ENCODE peak calls at places on chromosomes 2 and 18, in eight cellular contexts. K is IMR-90; Q is left ventricle myocardium inferior; I is adrenal gland; J is aorta; E is CD4-positive, CD25-positive, alpha-beta regulatory T cell; O is fibroblast of lung; M is GM23338. X is an unnamed sample.

GRCh38 chr2:177165103-177165583 is 47.5 kb upstream of the HNRNPA3 start:
- DNase-seq in K (peak), Q (no peak), I (peak), J (peak), E (peak), O (peak), M (no peak), X (no peak)

GRCh38 chr2:128276878-128277675 is 41.6 kb downstream of the HS6ST1 start:
- DNase-seq in K (no peak), Q (no peak), I (no peak), J (no peak), E (no peak), O (peak), M (no peak), X (no peak)

GRCh38 chr2:237171895-237172294 is 86.2 kb downstream of the COPS8 start:
- DNase-seq in K (peak), Q (no peak), I (no peak), J (no peak), E (no peak), O (no peak), M (no peak), X (no peak)

GRCh38 chr2:203705184-203705583 is 1.3 kb upstream of the CD28 start:
- DNase-seq in K (no peak), Q (no peak), I (no peak), J (no peak), E (peak), O (no peak), M (no peak), X (no peak)

GRCh38 chr2:188512456-188512855 is 220.8 kb downstream of the GULP1 start:
- DNase-seq in K (peak), Q (no peak), I (no peak), J (no peak), E (peak), O (peak), M (peak), X (no peak)

GRCh38 chr2:215454519-215454918 is 18.7 kb upstream of the FN1 start:
- DNase-seq in K (no peak), Q (no peak), I (peak), J (no peak), E (peak), O (peak), M (peak), X (peak)

GRCh38 chr2:222299926-222300724 is 1.3 kb upstream of the PAX3 start:
- DNase-seq in K (no peak), Q (no peak), I (no peak), J (no peak), E (no peak), O (no peak), M (peak), X (no peak)

GRCh38 chr2:105328281-105329196 is 996 bp downstream of the TGFBRAP1 start:
- DNase-seq in K (peak), Q (no peak), I (peak), J (peak), E (peak), O (peak), M (peak), X (no peak)

GRCh38 chr2:74252036-74252435 is 53.6 kb downstream of the MTHFD2 start:
- DNase-seq in K (no peak), Q (no peak), I (no peak), J (no peak), E (no peak), O (no peak), M (no peak), X (no peak)

GRCh38 chr18:35973650-35974049 is 1.2 kb downstream of the RMP24 start:
- DNase-seq in K (no peak), Q (no peak), I (no peak), J (no peak), E (no peak), O (no peak), M (no peak), X (no peak)

GRCh38 chr2:46540496-46541342 is 61.4 kb downstream of the TMEM247 start:
- DNase-seq in K (peak), Q (no peak), I (peak), J (no peak), E (no peak), O (peak), M (no peak), X (peak)

GRCh38 chr18:61989138-61989537 is 96.3 kb upstream of the RNF152 start:
- DNase-seq in K (no peak), Q (no peak), I (no peak), J (no peak), E (no peak), O (no peak), M (no peak), X (no peak)

GRCh38 chr2:232275670-232276069 is 102.9 kb upstream of the ALPP start:
- DNase-seq in K (no peak), Q (no peak), I (no peak), J (no peak), E (no peak), O (no peak), M (no peak), X (no peak)

GRCh38 chr18:64037812-64038414 is 68.0 kb downstream of the SERPINB8 start:
- DNase-seq in K (peak), Q (no peak), I (no peak), J (no peak), E (peak), O (peak), M (peak), X (no peak)

GRCh38 chr2:30217644-30218361 is 13.5 kb upstream of the LBH start:
- DNase-seq in K (no peak), Q (no peak), I (no peak), J (peak), E (no peak), O (no peak), M (peak), X (no peak)

GRCh38 chr2:101628050-101628392 is 69.5 kb upstream of the MAP4K4 start:
- DNase-seq in K (no peak), Q (no peak), I (no peak), J (no peak), E (no peak), O (no peak), M (no peak), X (no peak)

GRCh38 chr2:236107971-236108625 is 60.1 kb downstream of the GBX2 start:
- DNase-seq in K (no peak), Q (no peak), I (no peak), J (peak), E (no peak), O (no peak), M (peak), X (no peak)

GRCh38 chr18:35969676-35970075 is 2.8 kb upstream of the RMP24 start:
- DNase-seq in K (no peak), Q (no peak), I (no peak), J (no peak), E (no peak), O (peak), M (no peak), X (no peak)

GRCh38 chr2:235859651-235860050 is 308.5 kb downstream of the GBX2 start:
- DNase-seq in K (no peak), Q (peak), I (no peak), J (no peak), E (no peak), O (no peak), M (no peak), X (no peak)

GRCh38 chr2:28257182-28257581 is 135.5 kb upstream of the FOSL2 start:
- DNase-seq in K (no peak), Q (no peak), I (no peak), J (no peak), E (peak), O (no peak), M (no peak), X (no peak)

GRCh38 chr2:23414876-23415275 is 29.9 kb downstream of the KLHL29 start:
- DNase-seq in K (peak), Q (no peak), I (no peak), J (no peak), E (no peak), O (no peak), M (peak), X (peak)

GRCh38 chr2:239852272-239852671 is 172.9 kb downstream of the NDUFA10 start:
- DNase-seq in K (no peak), Q (no peak), I (no peak), J (no peak), E (no peak), O (no peak), M (no peak), X (no peak)

GRCh38 chr2:239324456-239324855 is 76.4 kb downstream of the HDAC4 start:
- DNase-seq in K (no peak), Q (no peak), I (no peak), J (no peak), E (no peak), O (no peak), M (no peak), X (peak)

GRCh38 chr18:26981373-26982082 is 116.0 kb upstream of the AQP4 start:
- DNase-seq in K (no peak), Q (no peak), I (peak), J (no peak), E (no peak), O (no peak), M (no peak), X (no peak)

GRCh38 chr2:63712748-63713147 is 124.0 kb downstream of the MDH1 start:
- DNase-seq in K (peak), Q (no peak), I (peak), J (no peak), E (no peak), O (peak), M (no peak), X (no peak)

GRCh38 chr2:204361738-204362137 is 183.5 kb upstream of the PARD3B start:
- DNase-seq in K (no peak), Q (no peak), I (no peak), J (no peak), E (no peak), O (no peak), M (no peak), X (no peak)

GRCh38 chr18:54608008-54608642 is 17.1 kb downstream of the DYNAP start:
- DNase-seq in K (peak), Q (no peak), I (no peak), J (no peak), E (no peak), O (peak), M (no peak), X (no peak)

GRCh38 chr2:131572175-131572574 is 44.5 kb downstream of the CCDC74A start:
- DNase-seq in K (peak), Q (no peak), I (no peak), J (no peak), E (no peak), O (no peak), M (no peak), X (no peak)

GRCh38 chr18:32349728-32350395 is 120.8 kb downstream of the GAREM1 start:
- DNase-seq in K (peak), Q (peak), I (peak), J (peak), E (no peak), O (peak), M (no peak), X (peak)

GRCh38 chr2:211408485-211408884 is 852.1 kb downstream of the CPS1 start:
- DNase-seq in K (no peak), Q (no peak), I (no peak), J (no peak), E (no peak), O (peak), M (no peak), X (no peak)

GRCh38 chr2:144402282-144402681 is 117.6 kb downstream of the ZEB2 start:
- DNase-seq in K (peak), Q (peak), I (no peak), J (no peak), E (no peak), O (no peak), M (no peak), X (peak)

GRCh38 chr2:75055820-75056675 is 97.6 kb downstream of the POLE4 start:
- DNase-seq in K (peak), Q (no peak), I (no peak), J (no peak), E (no peak), O (peak), M (peak), X (peak)

GRCh38 chr2:8569332-8569930 is 112.4 kb upstream of the ID2 start:
- DNase-seq in K (no peak), Q (no peak), I (no peak), J (no peak), E (no peak), O (no peak), M (no peak), X (peak)

GRCh38 chr2:10787176-10787968 is 25.2 kb downstream of the PDIA6 start:
- DNase-seq in K (no peak), Q (no peak), I (peak), J (no peak), E (peak), O (no peak), M (peak), X (no peak)

GRCh38 chr2:73992036-73992435 is 7.3 kb downstream of the TET3 start:
- DNase-seq in K (no peak), Q (no peak), I (no peak), J (no peak), E (no peak), O (no peak), M (no peak), X (no peak)

GRCh38 chr2:10447300-10448207 is 573 bp downstream of the ODC1 start:
- DNase-seq in K (peak), Q (no peak), I (peak), J (peak), E (peak), O (peak), M (peak), X (peak)

GRCh38 chr2:11177871-11178598 is 22.8 kb downstream of the SLC66A3 start:
- DNase-seq in K (peak), Q (no peak), I (no peak), J (no peak), E (no peak), O (peak), M (no peak), X (no peak)

GRCh38 chr2:190069936-190070696 is 7.6 kb upstream of the MSTN start:
- DNase-seq in K (peak), Q (no peak), I (peak), J (no peak), E (peak), O (peak), M (peak), X (peak)

GRCh38 chr18:79668203-79668602 is 11.4 kb upstream of the CTDP1 start:
- DNase-seq in K (no peak), Q (no peak), I (no peak), J (no peak), E (no peak), O (no peak), M (no peak), X (no peak)

GRCh38 chr18:79659733-79660132 is 19.9 kb upstream of the CTDP1 start:
- DNase-seq in K (no peak), Q (no peak), I (no peak), J (no peak), E (no peak), O (no peak), M (no peak), X (no peak)

GRCh38 chr18:79662051-79662450 is 17.6 kb upstream of the CTDP1 start:
- DNase-seq in K (no peak), Q (no peak), I (no peak), J (no peak), E (no peak), O (no peak), M (no peak), X (no peak)

GRCh38 chr18:79664525-79665125 is 15.0 kb upstream of the CTDP1 start:
- DNase-seq in K (peak), Q (no peak), I (no peak), J (no peak), E (no peak), O (peak), M (no peak), X (peak)
- H3K27ac ChIP-seq in K (no peak), Q (no peak), I (no peak), J (no peak), E (no peak), O (no peak), M (no peak), X (no peak)

DNA sequence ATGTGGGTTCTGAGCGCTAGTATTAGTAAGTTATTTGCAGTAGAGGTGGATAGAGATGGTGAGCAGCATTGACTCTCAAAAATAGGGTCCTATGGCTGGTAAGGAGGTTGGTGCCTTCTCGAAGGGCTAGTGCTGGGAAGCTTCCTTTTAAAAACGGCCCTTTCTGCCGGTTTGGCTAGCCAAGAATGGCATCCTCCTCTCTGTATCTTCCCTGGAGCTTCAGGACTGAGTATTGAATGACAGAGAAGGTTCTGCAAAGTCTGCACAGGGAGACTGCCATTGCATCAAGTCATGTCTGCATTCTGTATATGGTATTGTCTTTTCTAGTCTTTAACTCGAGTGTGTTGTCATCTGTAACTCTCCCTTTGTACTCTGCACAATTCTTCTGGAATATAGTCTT is 1.0 kb downstream of the LDLRAD4 start:
- DNase-seq in K (no peak), Q (no peak), I (no peak), J (no peak), E (peak), O (no peak), M (no peak), X (no peak)
- H3K4me3 ChIP-seq in K (no peak), Q (peak), I (peak), J (peak), E (peak), O (no peak), M (peak), X (no peak)

GRCh38 chr18:23239885-23240608 is 104.8 kb downstream of the CABLES1 start:
- DNase-seq in K (no peak), Q (no peak), I (no peak), J (no peak), E (no peak), O (no peak), M (no peak), X (no peak)

GRCh38 chr18:23238152-23238531 is 102.9 kb downstream of the CABLES1 start:
- DNase-seq in K (peak), Q (no peak), I (peak), J (peak), E (no peak), O (peak), M (no peak), X (peak)

GRCh38 chr18:23237524-23238151 is 102.4 kb downstream of the CABLES1 start:
- DNase-seq in K (peak), Q (peak), I (peak), J (peak), E (peak), O (peak), M (peak), X (peak)

GRCh38 chr18:23239350-23239692 is 104.0 kb downstream of the CABLES1 start:
- DNase-seq in K (no peak), Q (no peak), I (no peak), J (no peak), E (no peak), O (no peak), M (no peak), X (no peak)

GRCh38 chr18:23238651-23239349 is 103.5 kb downstream of the CABLES1 start:
- DNase-seq in K (peak), Q (no peak), I (no peak), J (no peak), E (no peak), O (peak), M (peak), X (no peak)
- H3K27ac ChIP-seq in K (no peak), Q (peak), I (peak), J (peak), E (no peak), O (no peak), M (peak), X (peak)

GRCh38 chr2:66024396-66024795 is 410.5 kb upstream of the MEIS1 start:
- DNase-seq in K (no peak), Q (no peak), I (no peak), J (no peak), E (no peak), O (no peak), M (peak), X (no peak)
- H3K4me3 ChIP-seq in K (no peak), Q (no peak), I (no peak), J (no peak), E (no peak), O (no peak), M (no peak), X (no peak)

DNA sequence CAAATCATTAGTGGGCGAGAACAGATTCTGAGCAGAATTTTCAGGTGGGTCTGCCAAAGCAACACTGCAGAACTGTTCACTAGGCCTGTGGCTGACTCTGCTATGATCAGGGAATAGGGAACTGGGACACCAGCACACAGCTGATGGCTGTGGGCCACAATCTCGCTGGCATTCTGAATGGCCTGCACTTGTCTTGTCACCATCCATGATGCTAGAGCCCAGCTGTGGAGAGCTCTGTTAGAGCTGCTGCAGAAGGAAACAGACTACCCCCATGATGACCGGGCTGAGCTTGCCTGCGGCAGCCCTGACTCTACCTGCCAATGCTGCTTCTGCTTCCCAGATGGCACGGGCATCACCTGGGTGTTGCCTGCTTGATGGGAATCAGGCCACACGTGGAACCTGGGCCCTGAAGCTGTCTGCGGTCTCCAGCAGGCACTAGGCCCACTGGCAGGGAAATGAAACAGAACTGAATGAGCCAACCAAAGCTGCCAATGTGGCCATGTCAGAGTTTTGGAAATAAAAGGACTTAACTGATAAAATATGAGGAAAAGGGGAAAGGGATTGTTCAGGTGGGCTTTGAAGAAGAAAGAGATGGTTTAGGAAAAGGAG is 11.2 kb upstream of the DAW1 start:
- DNase-seq in K (no peak), Q (no peak), I (no peak), J (no peak), E (no peak), O (no peak), M (no peak), X (no peak)
- H3K27ac ChIP-seq in K (no peak), Q (no peak), I (no peak), J (peak), E (no peak), O (no peak), M (no peak), X (no peak)

DNA sequence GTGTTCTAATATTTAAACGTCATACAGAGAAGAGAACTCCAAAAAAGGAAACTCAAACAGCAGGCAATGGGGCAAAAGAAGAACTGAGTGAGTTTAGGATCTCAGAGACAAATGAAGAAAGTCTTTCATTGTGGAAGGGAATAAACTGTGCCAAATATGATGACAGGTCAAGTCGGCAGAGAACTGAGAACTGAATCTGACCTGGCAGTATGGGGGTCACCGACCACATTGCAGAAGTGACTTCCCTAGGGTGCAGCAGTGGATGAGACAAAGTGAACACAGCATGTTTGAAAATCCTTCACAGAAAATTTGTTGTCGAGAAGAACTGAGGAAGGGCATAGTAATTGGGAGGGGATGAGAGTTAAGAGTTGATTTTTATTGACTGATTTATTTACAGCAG is 55.8 kb downstream of the TTC21B start:
- DNase-seq in K (no peak), Q (no peak), I (peak), J (peak), E (no peak), O (no peak), M (no peak), X (no peak)
- H3K4me3 ChIP-seq in K (no peak), Q (no peak), I (no peak), J (no peak), E (no peak), O (no peak), M (no peak), X (no peak)